ENCODE peak calls at places on chromosomes 2 and 18, in four cellular contexts. One of them, this sample, is unnamed.

GRCh38 chr18:30489890-30490643 is 552.5 kb downstream of the DSC3 start:
- DNase-seq in breast epithelium: no peak
- DNase-seq in mesendoderm: no peak
- DNase-seq in mesenchymal stem cell: no peak
- DNase-seq in this sample: no peak

GRCh38 chr2:231613054-231613654 is 20.5 kb downstream of the TEX44 start:
- DNase-seq in breast epithelium: no peak
- DNase-seq in mesendoderm: no peak
- DNase-seq in mesenchymal stem cell: no peak
- DNase-seq in this sample: no peak

GRCh38 chr2:101770672-101771071 is 73.2 kb downstream of the MAP4K4 start:
- DNase-seq in breast epithelium: no peak
- DNase-seq in mesendoderm: peak; percentile 57
- DNase-seq in mesenchymal stem cell: peak; percentile 64
- DNase-seq in this sample: no peak

GRCh38 chr2:137255990-137256389 is 490.6 kb downstream of the THSD7B start:
- DNase-seq in breast epithelium: no peak
- DNase-seq in mesendoderm: no peak
- DNase-seq in mesenchymal stem cell: no peak
- DNase-seq in this sample: no peak

GRCh38 chr18:8107426-8107825 is 501.8 kb upstream of the RAB12 start:
- DNase-seq in breast epithelium: no peak
- DNase-seq in mesendoderm: no peak
- DNase-seq in mesenchymal stem cell: no peak
- DNase-seq in this sample: no peak

GRCh38 chr18:31719363-31720006 is 35.1 kb upstream of the B4GALT6 start:
- DNase-seq in breast epithelium: no peak
- DNase-seq in mesendoderm: no peak
- DNase-seq in mesenchymal stem cell: no peak
- DNase-seq in this sample: no peak

GRCh38 chr2:189702071-189702470 is 27.6 kb downstream of the ANKAR start:
- DNase-seq in breast epithelium: no peak
- DNase-seq in mesendoderm: peak; percentile 57
- DNase-seq in mesenchymal stem cell: peak; percentile 33
- DNase-seq in this sample: no peak

GRCh38 chr2:231176061-231176460 is 22.4 kb upstream of the ARMC9 start:
- DNase-seq in breast epithelium: no peak
- DNase-seq in mesendoderm: no peak
- DNase-seq in mesenchymal stem cell: no peak
- DNase-seq in this sample: no peak

GRCh38 chr2:8310557-8311455 is 371.1 kb upstream of the ID2 start:
- DNase-seq in breast epithelium: no peak
- DNase-seq in mesendoderm: no peak
- DNase-seq in mesenchymal stem cell: no peak
- DNase-seq in this sample: peak; percentile 62

GRCh38 chr2:225270861-225271260 is 128.6 kb upstream of the NYAP2 start:
- DNase-seq in breast epithelium: no peak
- DNase-seq in mesendoderm: peak; percentile 23
- DNase-seq in mesenchymal stem cell: peak; percentile 72
- DNase-seq in this sample: no peak

GRCh38 chr2:64952896-64953482 is 36.2 kb upstream of the SLC1A4 start:
- DNase-seq in breast epithelium: no peak
- DNase-seq in mesendoderm: no peak
- DNase-seq in mesenchymal stem cell: peak; percentile 96
- DNase-seq in this sample: no peak

GRCh38 chr18:814300-815084 is 2.5 kb upstream of the YES1 start:
- DNase-seq in breast epithelium: no peak
- DNase-seq in mesendoderm: peak; percentile 51
- DNase-seq in mesenchymal stem cell: no peak
- DNase-seq in this sample: no peak

GRCh38 chr2:15243762-15244161 is 317.4 kb downstream of the NBAS start:
- DNase-seq in breast epithelium: no peak
- DNase-seq in mesendoderm: peak; percentile 42
- DNase-seq in mesenchymal stem cell: peak; percentile 20
- DNase-seq in this sample: no peak

GRCh38 chr2:240964221-240964853 is 34.1 kb upstream of the SNED1 start:
- DNase-seq in breast epithelium: no peak
- DNase-seq in mesendoderm: no peak
- DNase-seq in mesenchymal stem cell: no peak
- DNase-seq in this sample: no peak
- H3K4me1 ChIP-seq in breast epithelium: no peaks in the 10 kb centered on the region
- H3K4me1 ChIP-seq in mesendoderm: no peaks in the 10 kb centered on the region
- H3K4me1 ChIP-seq in mesenchymal stem cell: peaks cover 7% of the 10 kb centered on the region
- H3K4me1 ChIP-seq in this sample: no peaks in the 10 kb centered on the region

DNA sequence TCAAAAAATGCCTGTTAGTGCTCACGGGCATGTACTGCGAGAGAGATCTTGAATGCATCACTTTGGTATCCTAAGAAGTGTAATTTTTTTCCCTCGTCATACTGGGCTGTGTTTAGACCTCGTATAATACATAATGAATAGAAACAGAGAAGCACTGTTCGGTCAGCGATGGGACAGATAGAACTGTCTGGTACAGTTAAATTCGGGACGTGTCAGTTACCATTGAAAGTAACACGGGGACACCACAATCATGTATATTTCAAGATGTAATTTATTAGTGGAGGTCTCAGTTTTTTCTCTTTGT is 1.8 kb downstream of the PKP4 start:
- DNase-seq in breast epithelium: no peak
- DNase-seq in mesendoderm: no peak
- DNase-seq in mesenchymal stem cell: peak; percentile 27
- DNase-seq in this sample: no peak
- H3K27ac ChIP-seq in breast epithelium: peak overlapping the region; percentile 93
- H3K27ac ChIP-seq in mesendoderm: peak overlapping the region; percentile 63
- H3K27ac ChIP-seq in mesenchymal stem cell: peak overlapping the region; percentile 91
- H3K27ac ChIP-seq in this sample: no peak overlapping the region

DNA sequence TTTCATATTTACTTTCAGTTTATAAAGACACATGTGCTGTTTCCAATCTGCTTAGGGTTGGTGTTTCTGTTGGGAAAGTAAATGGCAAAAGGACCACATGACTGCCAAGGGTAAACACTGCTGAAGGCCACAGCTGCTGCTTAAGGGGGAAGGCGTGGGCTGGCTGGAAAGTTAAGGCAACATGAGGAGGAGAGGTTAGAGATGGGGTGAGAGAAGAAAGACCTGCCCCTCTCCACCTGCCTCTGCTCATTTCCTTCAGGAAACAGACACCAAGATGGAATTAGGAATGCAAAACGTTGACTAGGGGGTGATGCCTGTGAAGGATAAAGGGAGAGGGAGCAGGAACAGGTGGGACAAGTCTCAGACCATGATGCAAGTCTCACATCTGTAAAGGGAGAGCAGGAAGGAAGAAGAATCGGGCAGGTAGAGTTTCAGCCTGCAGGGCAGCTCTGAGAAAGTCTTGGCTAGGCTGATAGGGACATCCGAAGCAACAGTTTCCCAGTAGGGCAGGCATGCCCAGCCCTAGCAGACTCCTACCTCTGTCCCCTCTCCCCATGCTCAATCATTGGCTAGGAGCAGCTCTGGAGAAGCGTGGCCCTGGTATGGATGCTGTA is 86.0 kb downstream of the CDC42EP3 start:
- DNase-seq in breast epithelium: no peak
- DNase-seq in mesendoderm: peak; percentile 20
- DNase-seq in mesenchymal stem cell: peak; percentile 83
- DNase-seq in this sample: no peak
- H3K4me1 ChIP-seq in breast epithelium: peaks cover 16% of the 10 kb centered on the region
- H3K4me1 ChIP-seq in mesendoderm: peaks cover 2% of the 10 kb centered on the region
- H3K4me1 ChIP-seq in mesenchymal stem cell: peaks cover 11% of the 10 kb centered on the region
- H3K4me1 ChIP-seq in this sample: peaks cover 37% of the 10 kb centered on the region

DNA sequence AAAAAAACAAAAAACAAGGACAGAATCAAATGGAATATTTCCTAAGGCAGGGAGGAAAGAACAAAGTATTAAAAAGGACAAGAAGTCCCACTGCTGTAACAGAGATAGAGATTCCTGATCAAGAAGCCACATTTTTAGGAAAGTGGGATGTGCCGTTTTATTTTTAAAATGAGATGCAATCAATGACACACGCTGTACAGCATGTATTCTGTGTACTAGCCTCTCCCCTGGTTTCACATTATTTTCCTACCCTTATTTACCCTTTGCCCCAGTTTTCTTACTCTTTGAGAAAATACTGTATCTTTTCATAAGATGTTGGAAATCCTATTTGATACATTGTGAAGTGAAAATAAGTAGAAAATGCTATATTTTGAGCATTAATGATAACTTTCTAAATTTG is 45.8 kb downstream of the E2F6 start:
- DNase-seq in breast epithelium: no peak
- DNase-seq in mesendoderm: no peak
- DNase-seq in mesenchymal stem cell: no peak
- DNase-seq in this sample: no peak
- H3K27ac ChIP-seq in breast epithelium: peak overlapping the region; percentile 75
- H3K27ac ChIP-seq in mesendoderm: no peak overlapping the region
- H3K27ac ChIP-seq in mesenchymal stem cell: no peak overlapping the region
- H3K27ac ChIP-seq in this sample: no peak overlapping the region

GRCh38 chr2:237889811-237890210 is 30.4 kb downstream of the RAMP1 start:
- DNase-seq in breast epithelium: no peak
- DNase-seq in mesendoderm: no peak
- DNase-seq in mesenchymal stem cell: no peak
- DNase-seq in this sample: no peak

GRCh38 chr2:237894986-237895543 is 35.6 kb downstream of the RAMP1 start:
- DNase-seq in breast epithelium: no peak
- DNase-seq in mesendoderm: no peak
- DNase-seq in mesenchymal stem cell: no peak
- DNase-seq in this sample: no peak

GRCh38 chr2:237894396-237894979 is 35.1 kb downstream of the RAMP1 start:
- DNase-seq in breast epithelium: no peak
- DNase-seq in mesendoderm: no peak
- DNase-seq in mesenchymal stem cell: no peak
- DNase-seq in this sample: no peak

GRCh38 chr2:237892936-237893595 is 33.6 kb downstream of the RAMP1 start:
- DNase-seq in breast epithelium: no peak
- DNase-seq in mesendoderm: no peak
- DNase-seq in mesenchymal stem cell: no peak
- DNase-seq in this sample: no peak

DNA sequence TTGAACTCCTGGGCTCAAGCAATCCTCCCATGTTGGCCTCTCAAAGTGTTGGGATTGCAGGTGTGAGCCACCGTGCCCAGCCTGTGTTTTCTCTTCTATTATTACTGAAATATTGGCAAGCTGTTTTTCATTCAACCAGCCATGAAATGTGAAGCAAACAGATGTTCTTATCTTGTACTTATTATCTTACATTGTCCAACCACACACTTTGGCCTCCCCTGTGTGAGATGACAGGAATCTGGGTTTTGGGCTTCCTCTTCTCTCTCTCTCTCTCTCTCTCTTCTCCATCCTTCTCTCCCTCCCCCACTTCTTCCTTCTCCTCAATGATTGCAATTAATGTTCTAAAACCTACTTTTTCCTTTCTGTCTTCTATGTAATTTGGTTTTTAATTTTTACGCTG is 33.1 kb downstream of the RAMP1 start:
- DNase-seq in breast epithelium: no peak
- DNase-seq in mesendoderm: no peak
- DNase-seq in mesenchymal stem cell: no peak
- DNase-seq in this sample: no peak
- H3K4me1 ChIP-seq in breast epithelium: peaks cover 6% of the 10 kb centered on the region
- H3K4me1 ChIP-seq in mesendoderm: no peaks in the 10 kb centered on the region
- H3K4me1 ChIP-seq in mesenchymal stem cell: peaks cover 28% of the 10 kb centered on the region
- H3K4me1 ChIP-seq in this sample: peaks cover 72% of the 10 kb centered on the region

DNA sequence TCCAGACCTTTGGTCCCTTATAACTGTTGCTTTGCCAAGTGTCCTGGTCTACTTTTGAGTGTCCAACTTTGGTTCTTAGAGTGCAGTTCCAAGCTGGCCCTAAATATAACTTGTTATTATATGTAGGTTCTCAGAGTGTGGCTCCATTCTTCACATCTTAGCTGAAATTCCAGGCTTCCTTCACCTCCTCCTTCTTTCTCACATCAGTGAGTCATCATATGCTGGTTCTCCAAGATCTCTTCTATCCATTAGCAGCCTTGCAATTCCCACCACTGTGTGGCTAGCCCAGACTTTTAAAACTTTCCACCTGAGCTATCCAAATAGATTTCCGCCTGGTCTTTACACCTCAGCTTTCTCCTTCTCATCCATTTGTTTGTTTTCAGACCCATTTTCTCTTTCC is 12.6 kb upstream of the CXCR4 start:
- DNase-seq in breast epithelium: no peak
- DNase-seq in mesendoderm: peak; percentile 53
- DNase-seq in mesenchymal stem cell: no peak
- DNase-seq in this sample: no peak
- H3K27ac ChIP-seq in breast epithelium: no peak overlapping the region
- H3K27ac ChIP-seq in mesendoderm: no peak overlapping the region
- H3K27ac ChIP-seq in mesenchymal stem cell: no peak overlapping the region
- H3K27ac ChIP-seq in this sample: no peak overlapping the region